ENCODE peak calls at places on chromosome 13, in four cellular contexts. V is tibial nerve, U is stomach, X is ovary. N is an unnamed sample.

GRCh38 chr13:40389081-40389641 is 277.3 kb downstream of the FOXO1 start:
- DNase-seq in X (no peak), V (no peak), U (no peak), N (no peak)

GRCh38 chr13:113123226-113124150 is 889 bp downstream of the F10 start:
- DNase-seq in U (no peak), X (no peak), V (no peak), N (peak)

GRCh38 chr13:98327326-98328314 is 150.6 kb upstream of the RNF113B start:
- DNase-seq in U (no peak), X (no peak), V (no peak), N (no peak)

GRCh38 chr13:25046274-25046984 is 49.5 kb upstream of the PABPC3 start:
- DNase-seq in X (no peak), U (no peak), V (no peak), N (no peak)

GRCh38 chr13:42066542-42066941 is 18.1 kb downstream of the DGKH start:
- DNase-seq in V (no peak), X (no peak), U (no peak), N (no peak)

GRCh38 chr13:94984974-94985373 is 272.6 kb upstream of the SOX21 start:
- DNase-seq in U (no peak), V (no peak), X (no peak), N (no peak)

GRCh38 chr13:98542568-98543379 is 34.1 kb downstream of the STK24 start:
- DNase-seq in V (no peak), U (no peak), X (no peak), N (no peak)

GRCh38 chr13:44763604-44764311 is 187.6 kb upstream of the TSC22D1 start:
- DNase-seq in X (no peak), U (peak), V (no peak), N (no peak)

GRCh38 chr13:86710013-86710412 is 910.8 kb upstream of the SLITRK6 start:
- DNase-seq in U (no peak), X (no peak), V (no peak), N (no peak)

GRCh38 chr13:112068531-112069062 is 1.6 kb downstream of the SOX1 start:
- DNase-seq in X (no peak), V (no peak), U (no peak), N (no peak)

GRCh38 chr13:111489301-111489700 is 168.9 kb downstream of the TEX29 start:
- DNase-seq in X (no peak), V (no peak), U (peak), N (no peak)

GRCh38 chr13:113897161-113897560 is 33.3 kb upstream of the GAS6 start:
- DNase-seq in U (no peak), X (no peak), V (no peak), N (no peak)

GRCh38 chr13:110306960-110307696 is at the start of the genes COL4A1 and COL4A2:
- DNase-seq in U (no peak), X (peak), V (peak), N (no peak)

GRCh38 chr13:99264053-99264452 is 5.9 kb upstream of the GPR18 start:
- DNase-seq in V (no peak), U (no peak), X (no peak), N (no peak)

GRCh38 chr13:27920677-27921420 is 1.0 kb downstream of the PDX1 start:
- DNase-seq in U (no peak), V (no peak), X (no peak), N (no peak)

GRCh38 chr13:43397110-43397509 is 373.7 kb downstream of the DNAJC15 start:
- DNase-seq in U (no peak), X (no peak), V (no peak), N (no peak)

GRCh38 chr13:109871018-109871370 is 84.6 kb upstream of the IRS2 start:
- DNase-seq in X (no peak), V (no peak), U (no peak), N (no peak)

DNA sequence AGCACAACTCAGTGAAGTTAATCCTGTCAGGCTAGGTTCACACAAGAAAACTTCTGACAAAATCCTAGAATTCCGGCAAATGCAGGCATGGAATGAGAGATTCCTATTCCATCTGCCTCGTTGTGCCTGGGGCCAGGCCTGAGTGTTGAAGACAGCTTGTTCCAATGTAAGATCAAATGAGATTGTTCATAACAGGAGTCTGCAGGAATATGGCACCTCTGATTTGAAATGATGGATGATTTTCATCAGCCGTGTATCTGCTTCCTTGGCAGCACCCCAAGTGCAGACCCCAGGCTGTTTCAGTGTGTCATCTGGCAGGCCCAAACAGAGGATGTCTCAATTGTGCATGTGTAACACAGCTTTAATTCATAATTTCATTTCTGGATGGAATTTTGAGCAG is 35.3 kb upstream of the SACS start:
- DNase-seq in U (no peak), X (no peak), V (no peak), N (no peak)
- H3K27ac ChIP-seq in U (no peak), X (no peak), V (no peak), N (no peak)

GRCh38 chr13:70237131-70237530 is 128.9 kb upstream of the KLHL1 start:
- DNase-seq in V (no peak), X (no peak), U (no peak), N (no peak)

GRCh38 chr13:70235565-70235964 is 127.3 kb upstream of the KLHL1 start:
- DNase-seq in X (no peak), V (no peak), U (no peak), N (no peak)
- TF ChIP-seq EP300 in X (no peak), V (no peak), U (no peak), N (no peak)

GRCh38 chr13:20815469-20815868 is 41.7 kb upstream of the EEF1AKMT1 start:
- DNase-seq in V (no peak), U (no peak), X (no peak), N (no peak)

GRCh38 chr13:20812890-20813289 is 39.1 kb upstream of the EEF1AKMT1 start:
- DNase-seq in X (no peak), V (no peak), U (no peak), N (no peak)

GRCh38 chr13:20819715-20820114 is 46.0 kb upstream of the EEF1AKMT1 start:
- DNase-seq in U (no peak), V (no peak), X (no peak), N (no peak)

GRCh38 chr13:20810808-20811207 is 37.0 kb upstream of the EEF1AKMT1 start:
- DNase-seq in X (no peak), V (no peak), U (no peak), N (no peak)

DNA sequence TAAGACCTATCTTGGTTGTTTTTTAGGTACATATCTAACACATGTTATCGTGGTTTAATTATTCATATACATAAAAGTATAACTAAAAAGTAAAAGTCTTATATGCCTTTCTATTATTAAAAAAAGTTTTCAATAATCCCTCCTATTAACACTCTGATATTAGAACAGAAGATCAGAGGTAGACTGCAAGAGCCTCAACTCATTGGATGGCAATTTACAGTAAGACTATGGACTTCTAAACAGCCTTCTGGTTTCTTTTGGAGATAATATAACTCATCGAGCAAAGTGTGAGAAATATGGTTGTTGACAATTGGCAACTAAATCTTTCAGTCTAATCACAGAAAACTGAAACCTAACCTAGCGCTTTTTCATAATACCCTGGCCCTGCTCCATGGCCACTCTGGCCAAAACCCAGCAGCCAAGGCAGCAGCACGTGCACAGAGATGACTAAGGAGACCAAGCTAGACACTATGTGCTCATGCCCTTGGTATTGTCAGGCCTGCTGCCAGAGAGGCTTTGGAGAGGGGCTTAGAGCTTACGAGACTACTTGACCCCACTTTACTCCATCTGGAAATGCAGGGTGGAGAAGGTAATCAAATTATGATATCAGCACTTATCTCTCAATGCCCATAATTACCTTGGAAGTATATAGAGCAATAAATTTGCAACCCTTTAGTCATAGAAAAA is 40.6 kb upstream of the EEF1AKMT1 start:
- DNase-seq in U (peak), V (peak), X (peak), N (peak)
- H3K27ac ChIP-seq in U (peak), V (peak), X (no peak), N (peak)

GRCh38 chr13:50615234-50615633 is 228.3 kb downstream of the DLEU7 start:
- DNase-seq in V (no peak), X (no peak), U (no peak), N (no peak)

GRCh38 chr13:50612717-50613116 is 230.8 kb downstream of the DLEU7 start:
- DNase-seq in U (no peak), V (no peak), X (no peak), N (no peak)

GRCh38 chr13:50611117-50611781 is 232.2 kb downstream of the DLEU7 start:
- DNase-seq in X (no peak), U (no peak), V (no peak), N (no peak)

GRCh38 chr13:50616101-50616500 is 227.4 kb downstream of the DLEU7 start:
- DNase-seq in X (no peak), U (no peak), V (no peak), N (no peak)

GRCh38 chr13:50613356-50613831 is 230.1 kb downstream of the DLEU7 start:
- DNase-seq in V (no peak), U (no peak), X (no peak), N (no peak)
- TF ChIP-seq EP300 in V (no peak), U (no peak), X (no peak), N (no peak)

DNA sequence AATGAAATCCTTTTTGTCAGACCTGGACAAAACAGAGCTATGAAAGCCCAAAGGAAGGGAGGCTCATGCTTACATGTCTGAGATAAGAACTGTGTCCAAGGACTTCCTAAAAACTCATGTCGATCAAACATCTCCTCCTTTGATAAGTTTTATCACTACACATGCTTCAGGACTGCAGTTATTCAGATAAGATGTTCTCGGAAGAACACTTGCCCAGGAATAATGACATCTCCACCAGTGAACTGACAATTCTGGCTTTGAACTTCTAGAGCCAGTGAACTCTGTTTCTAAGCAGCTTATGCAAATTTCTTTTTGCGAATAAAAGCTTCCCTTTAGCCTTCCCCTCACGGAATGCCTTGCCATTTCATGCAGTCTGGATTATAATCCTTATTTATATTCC is 561.6 kb downstream of the TBC1D4 start:
- DNase-seq in X (no peak), V (no peak), U (no peak), N (no peak)
- H3K27ac ChIP-seq in X (no peak), V (no peak), U (no peak), N (no peak)

GRCh38 chr13:65497265-65497664 is 1732.9 kb downstream of the PCDH9 start:
- DNase-seq in X (no peak), V (no peak), U (no peak), N (no peak)
- TF ChIP-seq EP300 in X (no peak), V (no peak), U (no peak), N (no peak)

GRCh38 chr13:74253161-74253560 is 119.0 kb upstream of the KLF12 start:
- DNase-seq in U (no peak), V (no peak), X (no peak), N (no peak)
- H3K27ac ChIP-seq in U (no peak), V (no peak), X (no peak), N (no peak)

GRCh38 chr13:33940256-33940655 is 122.3 kb downstream of the RFC3 start:
- DNase-seq in U (no peak), X (no peak), V (no peak), N (no peak)

GRCh38 chr13:33935969-33936368 is 118.0 kb downstream of the RFC3 start:
- DNase-seq in X (no peak), V (no peak), U (no peak), N (no peak)

GRCh38 chr13:33934343-33934742 is 116.4 kb downstream of the RFC3 start:
- DNase-seq in U (no peak), V (no peak), X (no peak), N (no peak)

GRCh38 chr13:33934936-33935510 is 117.1 kb downstream of the RFC3 start:
- DNase-seq in X (no peak), V (no peak), U (no peak), N (no peak)

DNA sequence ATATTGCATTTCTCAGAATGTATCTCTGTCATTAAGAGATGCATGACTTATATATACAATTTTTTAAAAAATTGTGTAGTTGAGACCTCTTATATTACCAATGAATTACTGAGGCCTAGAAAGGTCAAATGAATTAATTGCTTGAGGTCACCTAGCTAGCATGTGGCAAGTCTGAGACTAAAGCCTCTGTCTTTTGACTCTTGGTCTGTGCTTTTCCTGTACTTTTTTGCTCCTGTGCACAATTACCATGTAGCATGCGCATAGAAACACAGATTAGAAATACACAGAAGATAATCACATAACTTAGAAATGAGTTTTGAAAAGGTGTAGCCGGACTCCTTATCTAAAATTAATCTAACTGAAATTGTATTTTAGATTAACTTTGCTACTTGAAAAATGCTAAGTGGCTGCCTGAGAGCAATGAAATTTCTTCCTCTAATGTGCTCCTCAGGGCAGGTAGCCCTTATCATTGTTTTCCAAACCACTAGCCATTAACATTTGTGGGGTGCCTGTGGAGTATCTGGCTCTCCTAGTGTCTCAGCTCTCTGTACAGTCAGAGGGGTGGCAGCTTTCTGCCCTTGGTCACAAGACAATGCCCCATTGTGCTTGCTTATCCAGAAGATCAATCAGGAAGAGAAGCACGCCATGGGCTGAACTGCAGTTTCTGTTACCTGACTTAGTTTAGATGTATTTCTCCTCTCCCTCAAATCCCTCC is 119.6 kb downstream of the RFC3 start:
- DNase-seq in X (no peak), V (no peak), U (no peak), N (no peak)
- TF ChIP-seq EP300 in X (no peak), V (no peak), U (no peak), N (no peak)

GRCh38 chr13:97257800-97258799 is 36.0 kb downstream of the MBNL2 start:
- DNase-seq in U (no peak), V (no peak), X (no peak), N (peak)
- H3K27ac ChIP-seq in U (peak), V (no peak), X (no peak), N (peak)

N was measured in suprapubic skin.